ENCODE peak calls at places on chromosome 11, in ten cellular contexts. One of them, this sample, is unnamed.

GRCh38 chr11:9263840-9264380 is 1.2 kb downstream of the DENND5A start:
- DNase-seq in foreskin fibroblast: no peak
- DNase-seq in right lobe of liver: no peak
- DNase-seq in colonic mucosa: no peak
- DNase-seq in SJSA1: no peak
- DNase-seq in AG04450: no peak
- DNase-seq in CD8-positive, alpha-beta T cell: peak; percentile 20
- DNase-seq in cardiac fibroblast: peak; percentile 26
- DNase-seq in mesendoderm: no peak
- DNase-seq in thoracic aorta: no peak
- DNase-seq in this sample: no peak

GRCh38 chr11:68122936-68123539 is 1.9 kb upstream of the CHKA start:
- DNase-seq in colonic mucosa: peak; percentile 85
- DNase-seq in mesendoderm: peak; percentile 80
- DNase-seq in SJSA1: no peak
- DNase-seq in cardiac fibroblast: no peak
- DNase-seq in AG04450: no peak
- DNase-seq in CD8-positive, alpha-beta T cell: no peak
- DNase-seq in foreskin fibroblast: no peak
- DNase-seq in right lobe of liver: peak; percentile 76
- DNase-seq in thoracic aorta: no peak
- DNase-seq in this sample: no peak

GRCh38 chr11:29087404-29087803 is 929.4 kb downstream of the KCNA4 start:
- DNase-seq in cardiac fibroblast: no peak
- DNase-seq in colonic mucosa: no peak
- DNase-seq in mesendoderm: no peak
- DNase-seq in right lobe of liver: no peak
- DNase-seq in thoracic aorta: no peak
- DNase-seq in CD8-positive, alpha-beta T cell: no peak
- DNase-seq in foreskin fibroblast: no peak
- DNase-seq in SJSA1: no peak
- DNase-seq in AG04450: no peak
- DNase-seq in this sample: no peak

GRCh38 chr11:94639901-94640721 is 72.9 kb downstream of the PIWIL4 start:
- DNase-seq in colonic mucosa: no peak
- DNase-seq in thoracic aorta: no peak
- DNase-seq in foreskin fibroblast: no peak
- DNase-seq in SJSA1: no peak
- DNase-seq in CD8-positive, alpha-beta T cell: no peak
- DNase-seq in cardiac fibroblast: no peak
- DNase-seq in mesendoderm: peak; percentile 41
- DNase-seq in AG04450: no peak
- DNase-seq in right lobe of liver: no peak
- DNase-seq in this sample: no peak

GRCh38 chr11:3021125-3021524 is 29.0 kb upstream of the NAP1L4 start:
- DNase-seq in thoracic aorta: no peak
- DNase-seq in CD8-positive, alpha-beta T cell: peak; percentile 24
- DNase-seq in AG04450: no peak
- DNase-seq in mesendoderm: peak; percentile 70
- DNase-seq in right lobe of liver: peak; percentile 91
- DNase-seq in cardiac fibroblast: peak; percentile 42
- DNase-seq in colonic mucosa: peak; percentile 44
- DNase-seq in foreskin fibroblast: no peak
- DNase-seq in SJSA1: no peak
- DNase-seq in this sample: no peak

GRCh38 chr11:83156996-83157754 is at the start of gene PCF11:
- DNase-seq in colonic mucosa: no peak
- DNase-seq in right lobe of liver: no peak
- DNase-seq in mesendoderm: no peak
- DNase-seq in AG04450: no peak
- DNase-seq in cardiac fibroblast: no peak
- DNase-seq in thoracic aorta: no peak
- DNase-seq in foreskin fibroblast: no peak
- DNase-seq in SJSA1: no peak
- DNase-seq in CD8-positive, alpha-beta T cell: no peak
- DNase-seq in this sample: no peak

GRCh38 chr11:1197886-1198765 is 24.7 kb upstream of the MUC5B start:
- DNase-seq in CD8-positive, alpha-beta T cell: no peak
- DNase-seq in thoracic aorta: peak; percentile 1
- DNase-seq in AG04450: no peak
- DNase-seq in foreskin fibroblast: no peak
- DNase-seq in mesendoderm: no peak
- DNase-seq in SJSA1: peak; percentile 26
- DNase-seq in cardiac fibroblast: no peak
- DNase-seq in right lobe of liver: peak; percentile 47
- DNase-seq in colonic mucosa: no peak
- DNase-seq in this sample: no peak

GRCh38 chr11:73206751-73207280 is 11.3 kb upstream of the P2RY2 start:
- DNase-seq in colonic mucosa: no peak
- DNase-seq in mesendoderm: no peak
- DNase-seq in AG04450: no peak
- DNase-seq in cardiac fibroblast: no peak
- DNase-seq in SJSA1: no peak
- DNase-seq in thoracic aorta: no peak
- DNase-seq in right lobe of liver: no peak
- DNase-seq in CD8-positive, alpha-beta T cell: no peak
- DNase-seq in foreskin fibroblast: no peak
- DNase-seq in this sample: no peak

GRCh38 chr11:82722236-82722635 is 11.4 kb downstream of the FAM181B start:
- DNase-seq in colonic mucosa: no peak
- DNase-seq in CD8-positive, alpha-beta T cell: no peak
- DNase-seq in AG04450: no peak
- DNase-seq in thoracic aorta: no peak
- DNase-seq in right lobe of liver: no peak
- DNase-seq in SJSA1: no peak
- DNase-seq in foreskin fibroblast: peak; percentile 10
- DNase-seq in cardiac fibroblast: no peak
- DNase-seq in mesendoderm: no peak
- DNase-seq in this sample: peak; percentile 7

GRCh38 chr11:125514336-125515101 is 18.5 kb upstream of the FEZ1 start:
- DNase-seq in CD8-positive, alpha-beta T cell: peak; percentile 48
- DNase-seq in colonic mucosa: peak; percentile 54
- DNase-seq in thoracic aorta: no peak
- DNase-seq in right lobe of liver: no peak
- DNase-seq in SJSA1: no peak
- DNase-seq in foreskin fibroblast: no peak
- DNase-seq in AG04450: no peak
- DNase-seq in cardiac fibroblast: peak; percentile 85
- DNase-seq in mesendoderm: peak; percentile 65
- DNase-seq in this sample: no peak

GRCh38 chr11:133905677-133906156 is 51.1 kb downstream of the IGSF9B start:
- DNase-seq in foreskin fibroblast: no peak
- DNase-seq in SJSA1: no peak
- DNase-seq in CD8-positive, alpha-beta T cell: no peak
- DNase-seq in colonic mucosa: no peak
- DNase-seq in mesendoderm: no peak
- DNase-seq in AG04450: no peak
- DNase-seq in thoracic aorta: no peak
- DNase-seq in cardiac fibroblast: no peak
- DNase-seq in right lobe of liver: peak; percentile 20
- DNase-seq in this sample: no peak

GRCh38 chr11:70482529-70482917 is 84.2 kb downstream of the CTTN start:
- DNase-seq in CD8-positive, alpha-beta T cell: no peak
- DNase-seq in mesendoderm: no peak
- DNase-seq in AG04450: no peak
- DNase-seq in thoracic aorta: no peak
- DNase-seq in colonic mucosa: no peak
- DNase-seq in SJSA1: no peak
- DNase-seq in foreskin fibroblast: no peak
- DNase-seq in right lobe of liver: no peak
- DNase-seq in cardiac fibroblast: peak; percentile 47
- DNase-seq in this sample: no peak

GRCh38 chr11:2904153-2905052 is 18.8 kb upstream of the CDKN1C start:
- DNase-seq in cardiac fibroblast: no peak
- DNase-seq in right lobe of liver: no peak
- DNase-seq in CD8-positive, alpha-beta T cell: no peak
- DNase-seq in mesendoderm: no peak
- DNase-seq in AG04450: no peak
- DNase-seq in foreskin fibroblast: no peak
- DNase-seq in thoracic aorta: no peak
- DNase-seq in SJSA1: no peak
- DNase-seq in colonic mucosa: peak; percentile 96
- DNase-seq in this sample: no peak

GRCh38 chr11:79594839-79595238 is 154.0 kb upstream of the TENM4 start:
- DNase-seq in right lobe of liver: no peak
- DNase-seq in colonic mucosa: no peak
- DNase-seq in CD8-positive, alpha-beta T cell: no peak
- DNase-seq in thoracic aorta: no peak
- DNase-seq in AG04450: no peak
- DNase-seq in cardiac fibroblast: no peak
- DNase-seq in mesendoderm: no peak
- DNase-seq in SJSA1: no peak
- DNase-seq in foreskin fibroblast: no peak
- DNase-seq in this sample: no peak

DNA sequence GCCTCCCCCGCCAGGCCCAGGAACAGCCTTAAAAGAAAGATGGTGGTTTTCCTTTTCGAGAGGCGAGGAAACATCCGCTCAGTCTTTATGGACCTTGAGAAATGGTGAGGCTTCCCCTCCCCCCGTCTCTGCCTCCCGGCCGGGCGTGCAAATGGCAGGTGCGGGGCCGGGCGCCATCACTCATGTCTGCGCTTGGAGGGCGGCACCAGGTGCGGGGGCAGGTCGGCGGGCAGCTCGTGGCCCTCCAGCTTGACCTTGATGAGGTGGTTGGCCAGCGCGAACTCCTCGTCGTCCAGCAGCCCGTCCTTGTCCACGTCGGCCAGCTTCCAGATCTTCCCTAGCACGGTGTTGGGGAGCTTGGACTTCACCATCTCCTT is 9.7 kb upstream of the CDC42BPG start:
- DNase-seq in CD8-positive, alpha-beta T cell: no peak
- DNase-seq in foreskin fibroblast: no peak
- DNase-seq in right lobe of liver: no peak
- DNase-seq in thoracic aorta: no peak
- DNase-seq in SJSA1: no peak
- DNase-seq in colonic mucosa: no peak
- DNase-seq in AG04450: no peak
- DNase-seq in cardiac fibroblast: no peak
- DNase-seq in mesendoderm: no peak
- DNase-seq in this sample: no peak
- H3K4me3 ChIP-seq in CD8-positive, alpha-beta T cell: peak overlapping the region; percentile 25
- H3K4me3 ChIP-seq in foreskin fibroblast: no peak overlapping the region
- H3K4me3 ChIP-seq in right lobe of liver: no peak overlapping the region
- H3K4me3 ChIP-seq in thoracic aorta: no peak overlapping the region
- H3K4me3 ChIP-seq in SJSA1: no peak overlapping the region
- H3K4me3 ChIP-seq in colonic mucosa: no peak overlapping the region
- H3K4me3 ChIP-seq in AG04450: no peak overlapping the region
- H3K4me3 ChIP-seq in cardiac fibroblast: no peak overlapping the region
- H3K4me3 ChIP-seq in mesendoderm: no peak overlapping the region
- H3K4me3 ChIP-seq in this sample: no peak overlapping the region

GRCh38 chr11:60916669-60917206 is 2.8 kb downstream of the TMEM109 start:
- DNase-seq in right lobe of liver: no peak
- DNase-seq in mesendoderm: peak; percentile 12
- DNase-seq in AG04450: no peak
- DNase-seq in SJSA1: no peak
- DNase-seq in cardiac fibroblast: no peak
- DNase-seq in foreskin fibroblast: no peak
- DNase-seq in colonic mucosa: no peak
- DNase-seq in CD8-positive, alpha-beta T cell: no peak
- DNase-seq in thoracic aorta: no peak
- DNase-seq in this sample: no peak
- H3K4me3 ChIP-seq in right lobe of liver: no peak overlapping the region
- H3K4me3 ChIP-seq in mesendoderm: no peak overlapping the region
- H3K4me3 ChIP-seq in AG04450: no peak overlapping the region
- H3K4me3 ChIP-seq in SJSA1: no peak overlapping the region
- H3K4me3 ChIP-seq in cardiac fibroblast: no peak overlapping the region
- H3K4me3 ChIP-seq in foreskin fibroblast: no peak overlapping the region
- H3K4me3 ChIP-seq in colonic mucosa: no peak overlapping the region
- H3K4me3 ChIP-seq in CD8-positive, alpha-beta T cell: no peak overlapping the region
- H3K4me3 ChIP-seq in thoracic aorta: no peak overlapping the region
- H3K4me3 ChIP-seq in this sample: no peak overlapping the region

GRCh38 chr11:15969281-15969680 is 387.1 kb downstream of the SOX6 start:
- DNase-seq in mesendoderm: peak; percentile 68
- DNase-seq in thoracic aorta: no peak
- DNase-seq in foreskin fibroblast: peak; percentile 82
- DNase-seq in CD8-positive, alpha-beta T cell: no peak
- DNase-seq in SJSA1: peak; percentile 84
- DNase-seq in cardiac fibroblast: peak; percentile 92
- DNase-seq in colonic mucosa: peak; percentile 43
- DNase-seq in AG04450: peak; percentile 64
- DNase-seq in right lobe of liver: peak; percentile 62
- DNase-seq in this sample: peak; percentile 40
- H3K4me3 ChIP-seq in mesendoderm: no peak overlapping the region
- H3K4me3 ChIP-seq in thoracic aorta: peak overlapping the region; percentile 33
- H3K4me3 ChIP-seq in foreskin fibroblast: no peak overlapping the region
- H3K4me3 ChIP-seq in CD8-positive, alpha-beta T cell: no peak overlapping the region
- H3K4me3 ChIP-seq in SJSA1: peak overlapping the region; percentile 3
- H3K4me3 ChIP-seq in cardiac fibroblast: no peak overlapping the region
- H3K4me3 ChIP-seq in colonic mucosa: no peak overlapping the region
- H3K4me3 ChIP-seq in AG04450: no peak overlapping the region
- H3K4me3 ChIP-seq in right lobe of liver: no peak overlapping the region
- H3K4me3 ChIP-seq in this sample: no peak overlapping the region

GRCh38 chr11:14232652-14233051 is 126.3 kb downstream of the RRAS2 start:
- DNase-seq in colonic mucosa: no peak
- DNase-seq in right lobe of liver: no peak
- DNase-seq in thoracic aorta: no peak
- DNase-seq in mesendoderm: peak; percentile 49
- DNase-seq in foreskin fibroblast: no peak
- DNase-seq in SJSA1: no peak
- DNase-seq in AG04450: no peak
- DNase-seq in cardiac fibroblast: no peak
- DNase-seq in CD8-positive, alpha-beta T cell: no peak
- DNase-seq in this sample: no peak

GRCh38 chr11:14234446-14234845 is 124.5 kb downstream of the RRAS2 start:
- DNase-seq in cardiac fibroblast: no peak
- DNase-seq in right lobe of liver: no peak
- DNase-seq in AG04450: no peak
- DNase-seq in mesendoderm: no peak
- DNase-seq in SJSA1: no peak
- DNase-seq in colonic mucosa: no peak
- DNase-seq in thoracic aorta: no peak
- DNase-seq in foreskin fibroblast: no peak
- DNase-seq in CD8-positive, alpha-beta T cell: no peak
- DNase-seq in this sample: no peak

GRCh38 chr11:14228356-14228755 is 130.6 kb downstream of the RRAS2 start:
- DNase-seq in mesendoderm: no peak
- DNase-seq in thoracic aorta: no peak
- DNase-seq in cardiac fibroblast: no peak
- DNase-seq in right lobe of liver: no peak
- DNase-seq in colonic mucosa: no peak
- DNase-seq in CD8-positive, alpha-beta T cell: no peak
- DNase-seq in foreskin fibroblast: no peak
- DNase-seq in SJSA1: no peak
- DNase-seq in AG04450: no peak
- DNase-seq in this sample: no peak

GRCh38 chr11:14229472-14229871 is 129.5 kb downstream of the RRAS2 start:
- DNase-seq in foreskin fibroblast: no peak
- DNase-seq in CD8-positive, alpha-beta T cell: no peak
- DNase-seq in SJSA1: no peak
- DNase-seq in colonic mucosa: no peak
- DNase-seq in right lobe of liver: no peak
- DNase-seq in mesendoderm: no peak
- DNase-seq in AG04450: no peak
- DNase-seq in thoracic aorta: no peak
- DNase-seq in cardiac fibroblast: no peak
- DNase-seq in this sample: no peak

DNA sequence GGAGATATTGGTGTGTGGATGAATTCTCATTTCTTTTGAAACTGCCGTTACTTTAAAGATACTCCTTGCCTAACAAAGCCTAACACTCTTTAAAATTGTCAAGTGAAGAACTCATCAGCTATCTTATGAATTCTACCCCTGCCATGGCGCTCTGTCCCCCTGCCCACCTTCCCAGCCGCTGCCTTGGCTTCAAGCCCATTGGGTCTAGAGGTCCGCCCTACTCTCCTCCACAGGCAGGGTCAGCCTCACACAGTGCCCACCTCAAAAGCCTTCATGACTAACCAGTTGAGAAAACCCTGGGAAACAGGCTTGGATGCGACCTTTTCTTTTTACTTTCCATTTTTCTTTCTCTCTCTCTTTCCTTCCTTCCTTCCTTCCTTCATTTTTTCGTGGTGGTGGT is 128.6 kb downstream of the RRAS2 start:
- DNase-seq in colonic mucosa: no peak
- DNase-seq in mesendoderm: no peak
- DNase-seq in SJSA1: no peak
- DNase-seq in CD8-positive, alpha-beta T cell: no peak
- DNase-seq in thoracic aorta: no peak
- DNase-seq in right lobe of liver: no peak
- DNase-seq in AG04450: no peak
- DNase-seq in cardiac fibroblast: no peak
- DNase-seq in foreskin fibroblast: no peak
- DNase-seq in this sample: no peak
- H3K4me3 ChIP-seq in colonic mucosa: no peak overlapping the region
- H3K4me3 ChIP-seq in mesendoderm: no peak overlapping the region
- H3K4me3 ChIP-seq in SJSA1: no peak overlapping the region
- H3K4me3 ChIP-seq in CD8-positive, alpha-beta T cell: no peak overlapping the region
- H3K4me3 ChIP-seq in thoracic aorta: no peak overlapping the region
- H3K4me3 ChIP-seq in right lobe of liver: no peak overlapping the region
- H3K4me3 ChIP-seq in AG04450: no peak overlapping the region
- H3K4me3 ChIP-seq in cardiac fibroblast: no peak overlapping the region
- H3K4me3 ChIP-seq in foreskin fibroblast: no peak overlapping the region
- H3K4me3 ChIP-seq in this sample: no peak overlapping the region